ENCODE peak calls at places on chromosomes 2 and 18, in five cellular contexts. L is uterus, Q is cardiac fibroblast, O is left ventricle myocardium inferior, R is MM.1S. W is an unnamed sample.
A peak's percentile ranks its signal among the peaks of the same experiment; 100 is the strongest.

GRCh38 chr2:191049728-191050639 is 36.0 kb upstream of the STAT1 start:
- DNase-seq in L (no peak), Q (peak; percentile 73), O (no peak), R (no peak), W (no peak)

GRCh38 chr2:74817333-74817732 is 16.6 kb upstream of the HK2 start:
- DNase-seq in L (no peak), Q (no peak), O (no peak), R (no peak), W (no peak)

GRCh38 chr2:168015274-168015953 is 232.0 kb downstream of the STK39 start:
- DNase-seq in L (no peak), Q (no peak), O (no peak), R (no peak), W (no peak)

GRCh38 chr2:20490300-20491181 is 43.7 kb downstream of the RHOB start:
- DNase-seq in L (peak; percentile 89), Q (peak; percentile 92), O (peak; percentile 34), R (no peak), W (peak; percentile 95)

GRCh38 chr18:40250218-40250617 is 1704.8 kb upstream of the PIK3C3 start:
- DNase-seq in L (no peak), Q (no peak), O (no peak), R (no peak), W (no peak)

GRCh38 chr18:33114749-33115148 is 325.8 kb downstream of the CCDC178 start:
- DNase-seq in L (no peak), Q (no peak), O (no peak), R (no peak), W (no peak)

GRCh38 chr2:145022021-145022670 is 502.2 kb upstream of the ZEB2 start:
- DNase-seq in L (no peak), Q (peak; percentile 54), O (no peak), R (no peak), W (no peak)

GRCh38 chr2:207073791-207074678 is 91.7 kb downstream of the KLF7 start:
- DNase-seq in L (no peak), Q (peak; percentile 12), O (no peak), R (no peak), W (peak; percentile 40)

GRCh38 chr18:42781298-42781815 is 334.1 kb downstream of the RIT2 start:
- DNase-seq in L (no peak), Q (no peak), O (no peak), R (no peak), W (no peak)

GRCh38 chr18:47448956-47449355 is 197.5 kb upstream of the SKOR2 start:
- DNase-seq in L (no peak), Q (no peak), O (no peak), R (no peak), W (no peak)

GRCh38 chr2:239057533-239057932 is 209.6 kb downstream of the TWIST2 start:
- DNase-seq in L (no peak), Q (peak; percentile 15), O (no peak), R (no peak), W (no peak)

DNA sequence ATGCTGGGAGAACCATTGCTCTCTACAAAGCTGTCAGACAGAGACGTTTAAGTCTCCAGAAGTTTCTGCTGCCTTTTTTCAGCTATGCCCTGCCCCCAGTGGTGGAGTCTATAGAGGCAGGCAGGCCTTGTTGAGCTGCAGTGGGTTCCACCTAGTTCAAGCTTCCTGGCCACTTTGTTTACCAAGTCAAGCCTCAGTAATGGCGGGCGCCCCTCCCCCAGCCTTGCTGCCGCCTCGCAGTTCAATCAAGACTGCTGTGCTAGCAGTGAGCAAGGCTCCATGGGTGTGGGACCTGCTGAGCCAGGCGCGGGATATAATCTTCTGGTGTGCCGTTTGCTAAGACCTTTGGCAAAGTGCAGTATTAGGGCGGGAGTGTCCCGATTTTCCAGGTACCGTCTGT is 52.7 kb upstream of the SCYGR2 start:
- DNase-seq in L (no peak), Q (no peak), O (no peak), R (no peak), W (peak; percentile 7)
- TF ChIP-seq CTCF in L (no peak), Q (peak; percentile 22), O (no peak), R (peak; percentile 34), W (peak; percentile 28)

GRCh38 chr2:182845794-182846417 is 20.5 kb downstream of the FRZB start:
- DNase-seq in L (no peak), Q (no peak), O (no peak), R (no peak), W (no peak)
- H3K4me3 ChIP-seq in L (no peak overlapping the region), Q (no peak overlapping the region), O (no peak overlapping the region), R (no peak overlapping the region), W (no peak overlapping the region)

DNA sequence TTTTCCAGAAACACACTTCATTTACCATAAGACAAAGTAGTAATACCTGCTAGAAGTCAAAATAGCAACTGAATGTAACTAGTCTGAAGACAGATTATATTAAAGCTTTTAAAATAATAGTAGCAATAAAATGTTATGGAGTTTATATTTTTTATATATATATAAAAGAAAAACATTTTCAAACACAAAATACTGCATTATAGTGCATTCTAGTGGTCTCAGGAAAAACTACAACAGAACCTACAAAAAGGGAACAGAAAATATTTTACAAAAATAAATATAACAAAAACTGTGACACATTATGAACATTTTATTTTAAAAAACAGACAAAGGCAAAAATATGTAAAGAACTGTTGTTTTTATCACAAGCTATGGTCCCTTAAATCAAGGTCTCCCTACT is 48.0 kb downstream of the STRN start:
- DNase-seq in L (no peak), Q (no peak), O (no peak), R (no peak), W (no peak)
- TF ChIP-seq CTCF in L (no peak), Q (peak; percentile 48), O (peak; percentile 35), R (no peak), W (no peak)

GRCh38 chr2:188973650-188974049 is 523 bp upstream of the COL3A1 start:
- DNase-seq in L (no peak), Q (no peak), O (no peak), R (no peak), W (no peak)
- H3K4me3 ChIP-seq in L (peak overlapping the region; percentile 58), Q (peak overlapping the region; percentile 71), O (peak overlapping the region; percentile 64), R (no peak overlapping the region), W (no peak overlapping the region)

GRCh38 chr2:35297403-35297802 is 1058.2 kb upstream of the CRIM1 start:
- DNase-seq in L (no peak), Q (no peak), O (no peak), R (no peak), W (no peak)
- TF ChIP-seq CTCF in L (no peak), Q (no peak), O (no peak), R (no peak), W (no peak)

GRCh38 chr2:134104754-134105153 is 149.1 kb upstream of the MGAT5 start:
- DNase-seq in L (no peak), Q (no peak), O (no peak), R (no peak), W (peak; percentile 76)

GRCh38 chr2:134107402-134107801 is 146.5 kb upstream of the MGAT5 start:
- DNase-seq in L (no peak), Q (no peak), O (no peak), R (no peak), W (no peak)

GRCh38 chr2:134098258-134098785 is 155.6 kb upstream of the MGAT5 start:
- DNase-seq in L (no peak), Q (no peak), O (no peak), R (no peak), W (no peak)

GRCh38 chr2:134099273-134099672 is 154.6 kb upstream of the MGAT5 start:
- DNase-seq in L (no peak), Q (no peak), O (no peak), R (no peak), W (no peak)

DNA sequence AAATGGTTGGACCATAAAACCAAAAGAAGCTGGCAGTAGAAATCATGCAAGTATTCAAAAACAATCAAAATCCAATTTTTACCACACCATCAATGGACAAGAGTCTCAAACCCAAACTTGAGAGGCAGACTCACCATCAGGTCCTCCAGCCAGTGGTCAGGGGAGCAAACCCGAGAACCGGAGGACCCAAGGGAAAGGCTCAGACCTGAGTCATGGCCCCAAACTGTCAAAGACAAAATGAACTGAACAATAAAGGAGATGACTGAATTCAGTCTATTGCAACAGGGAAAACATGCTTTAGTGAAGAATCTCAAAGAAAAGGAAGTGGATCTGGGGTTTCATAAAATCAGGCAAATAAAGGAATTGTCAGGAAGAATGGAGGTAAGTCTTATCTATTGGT is 150.7 kb upstream of the MGAT5 start:
- DNase-seq in L (no peak), Q (no peak), O (no peak), R (no peak), W (no peak)
- H3K4me3 ChIP-seq in L (no peak overlapping the region), Q (no peak overlapping the region), O (no peak overlapping the region), R (no peak overlapping the region), W (no peak overlapping the region)

DNA sequence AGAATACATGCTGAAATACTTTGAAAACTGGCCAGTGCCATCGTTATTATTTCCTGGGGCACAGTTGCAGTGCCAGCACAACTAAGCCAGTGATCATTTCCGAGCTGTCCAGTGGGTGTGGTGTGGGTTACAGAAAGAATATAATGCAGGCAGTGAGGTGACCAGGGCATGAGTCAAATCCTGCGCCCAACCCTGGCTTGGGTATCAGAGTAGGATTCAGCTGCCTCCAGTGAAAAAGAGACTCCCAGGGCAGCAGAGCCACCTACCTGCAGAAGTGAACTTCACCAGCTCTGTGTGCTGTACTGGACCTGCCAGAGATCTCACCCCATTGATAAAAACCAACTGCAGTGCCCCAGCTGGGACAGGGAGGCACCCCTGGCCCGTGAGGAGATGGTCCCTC is 18.0 kb downstream of the SLC9A2 start:
- DNase-seq in L (no peak), Q (no peak), O (no peak), R (no peak), W (peak; percentile 47)
- TF ChIP-seq CTCF in L (no peak), Q (no peak), O (no peak), R (no peak), W (no peak)

GRCh38 chr18:79545714-79546113 is 133.9 kb upstream of the CTDP1 start:
- DNase-seq in L (peak; percentile 10), Q (no peak), O (no peak), R (no peak), W (no peak)

GRCh38 chr18:79545255-79545654 is 134.3 kb upstream of the CTDP1 start:
- DNase-seq in L (peak; percentile 10), Q (no peak), O (no peak), R (no peak), W (no peak)

GRCh38 chr18:79548077-79548450 is 131.5 kb upstream of the CTDP1 start:
- DNase-seq in L (peak; percentile 11), Q (no peak), O (no peak), R (no peak), W (no peak)

GRCh38 chr18:79547413-79548076 is 132.1 kb upstream of the CTDP1 start:
- DNase-seq in L (peak; percentile 10), Q (no peak), O (no peak), R (no peak), W (no peak)

GRCh38 chr18:79546781-79547272 is 132.8 kb upstream of the CTDP1 start:
- DNase-seq in L (peak; percentile 10), Q (no peak), O (no peak), R (no peak), W (no peak)
- H3K4me3 ChIP-seq in L (no peak overlapping the region), Q (no peak overlapping the region), O (no peak overlapping the region), R (no peak overlapping the region), W (no peak overlapping the region)